ENCODE peak calls at places on chromosomes 12 and 14, in ten cellular contexts. U is psoas muscle, R is MM.1S, B is adrenal gland, H is osteoblast, A is upper lobe of right lung, W is lower leg skin, K is choroid plexus epithelial cell, Y is cardiac muscle cell, F is HFFc6. T is an unnamed sample.

GRCh38 chr12:42482820-42483533 is 106.6 kb downstream of the PRICKLE1 start:
- DNase-seq in U (peak; percentile 81), R (peak; percentile 63), B (peak; percentile 69), H (peak; percentile 97), A (peak; percentile 90), W (peak; percentile 94), K (peak; percentile 71), Y (peak; percentile 92), F (peak; percentile 11), T (peak; percentile 29)

GRCh38 chr12:53103860-53104305 is 597 bp downstream of the SOAT2 start:
- DNase-seq in U (no peak), R (peak; percentile 80), B (no peak), H (peak; percentile 18), A (no peak), W (peak; percentile 76), K (no peak), Y (no peak), F (no peak), T (no peak)

GRCh38 chr12:5439333-5439732 is 7.4 kb downstream of the NTF3 start:
- DNase-seq in U (no peak), R (no peak), B (no peak), H (no peak), A (no peak), W (no peak), K (no peak), Y (no peak), F (no peak), T (no peak)

GRCh38 chr12:30437616-30438015 is 258.1 kb downstream of the IPO8 start:
- DNase-seq in U (no peak), R (no peak), B (no peak), H (no peak), A (no peak), W (no peak), K (no peak), Y (no peak), F (no peak), T (no peak)

GRCh38 chr12:99453831-99454538 is 193.6 kb upstream of the GARIN6 start:
- DNase-seq in U (no peak), R (peak; percentile 42), B (no peak), H (no peak), A (no peak), W (no peak), K (no peak), Y (peak; percentile 2), F (no peak), T (no peak)

GRCh38 chr12:120015313-120015712 is 26.3 kb downstream of the BICDL1 start:
- DNase-seq in U (no peak), R (no peak), B (no peak), H (no peak), A (no peak), W (no peak), K (no peak), Y (no peak), F (no peak), T (no peak)

GRCh38 chr12:47863467-47863866 is 41.3 kb downstream of the VDR start:
- DNase-seq in U (no peak), R (no peak), B (no peak), H (no peak), A (no peak), W (no peak), K (no peak), Y (no peak), F (no peak), T (no peak)

GRCh38 chr12:42017036-42017435 is 127.6 kb downstream of the GXYLT1 start:
- DNase-seq in U (no peak), R (no peak), B (no peak), H (no peak), A (no peak), W (no peak), K (no peak), Y (no peak), F (no peak), T (no peak)

GRCh38 chr12:50676761-50677160 is 87.1 kb upstream of the ATF1 start:
- DNase-seq in U (no peak), R (no peak), B (no peak), H (no peak), A (no peak), W (no peak), K (no peak), Y (no peak), F (peak; percentile 4), T (no peak)

GRCh38 chr14:71753976-71754375 is 178.3 kb upstream of the RGS6 start:
- DNase-seq in U (no peak), R (no peak), B (no peak), H (no peak), A (no peak), W (no peak), K (no peak), Y (no peak), F (no peak), T (no peak)

GRCh38 chr14:31993521-31993941 is 83.6 kb upstream of the ARHGAP5 start:
- DNase-seq in U (no peak), R (no peak), B (no peak), H (no peak), A (no peak), W (no peak), K (no peak), Y (peak; percentile 21), F (no peak), T (no peak)

GRCh38 chr12:6181583-6182278 is 18.5 kb upstream of the CD9 start:
- DNase-seq in U (no peak), R (no peak), B (no peak), H (no peak), A (no peak), W (no peak), K (no peak), Y (no peak), F (no peak), T (no peak)

GRCh38 chr12:67758119-67758873 is 109.8 kb downstream of the DYRK2 start:
- DNase-seq in U (no peak), R (peak; percentile 85), B (no peak), H (no peak), A (no peak), W (no peak), K (no peak), Y (no peak), F (no peak), T (no peak)

GRCh38 chr12:16076553-16076952 is 165.4 kb downstream of the DERA start:
- DNase-seq in U (no peak), R (peak; percentile 58), B (no peak), H (peak; percentile 18), A (no peak), W (no peak), K (peak; percentile 41), Y (peak; percentile 23), F (no peak), T (no peak)

GRCh38 chr12:78208106-78208505 is 377.4 kb downstream of the NAV3 start:
- DNase-seq in U (no peak), R (no peak), B (no peak), H (no peak), A (no peak), W (no peak), K (no peak), Y (no peak), F (no peak), T (no peak)

DNA sequence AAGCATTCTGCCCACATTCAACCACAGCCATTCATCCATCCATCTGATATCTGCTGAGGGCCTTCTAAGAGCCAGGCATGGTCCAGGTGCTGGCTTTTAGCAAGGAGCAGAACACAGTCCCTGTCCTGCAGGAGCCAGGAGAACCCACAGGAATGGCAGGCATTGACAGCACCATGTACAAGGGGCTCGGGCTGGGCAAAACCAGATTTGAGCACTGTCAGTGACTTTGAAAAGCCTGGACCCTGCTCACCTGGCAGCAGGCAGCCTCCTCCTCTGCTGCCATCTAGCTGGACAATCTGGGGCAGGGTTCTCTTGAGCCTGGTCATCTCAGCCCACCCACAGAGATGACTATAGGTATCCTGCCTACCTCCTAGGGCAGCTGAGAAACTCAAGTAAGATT is 136.9 kb downstream of the ZFP36L1 start:
- DNase-seq in U (no peak), R (no peak), B (no peak), H (no peak), A (no peak), W (peak; percentile 80), K (no peak), Y (no peak), F (no peak), T (no peak)
- TF ChIP-seq CTCF in U (no peak), R (no peak), B (no peak), H (peak; percentile 6), A (no peak), W (no peak), K (peak; percentile 26), Y (no peak), F (peak; percentile 30), T (no peak)

GRCh38 chr14:98847520-98848468 is 424.2 kb downstream of the BCL11B start:
- DNase-seq in U (no peak), R (no peak), B (no peak), H (no peak), A (no peak), W (peak; percentile 46), K (no peak), Y (no peak), F (no peak), T (no peak)
- TF ChIP-seq CTCF in U (no peak), R (no peak), B (no peak), H (no peak), A (no peak), W (no peak), K (no peak), Y (no peak), F (no peak), T (no peak)

GRCh38 chr12:3523058-3523457 is 32.1 kb downstream of the PRMT8 start:
- DNase-seq in U (no peak), R (no peak), B (no peak), H (no peak), A (no peak), W (peak; percentile 2), K (peak; percentile 19), Y (no peak), F (no peak), T (no peak)
- TF ChIP-seq CTCF in U (no peak), R (no peak), B (no peak), H (peak; percentile 33), A (no peak), W (no peak), K (peak; percentile 22), Y (no peak), F (peak; percentile 41), T (no peak)

GRCh38 chr12:125089083-125089482 is 23.8 kb downstream of the AACS start:
- DNase-seq in U (no peak), R (no peak), B (no peak), H (no peak), A (no peak), W (no peak), K (peak; percentile 92), Y (no peak), F (no peak), T (no peak)
- TF ChIP-seq CTCF in U (no peak), R (no peak), B (no peak), H (no peak), A (no peak), W (no peak), K (peak; percentile 56), Y (no peak), F (peak; percentile 13), T (no peak)

DNA sequence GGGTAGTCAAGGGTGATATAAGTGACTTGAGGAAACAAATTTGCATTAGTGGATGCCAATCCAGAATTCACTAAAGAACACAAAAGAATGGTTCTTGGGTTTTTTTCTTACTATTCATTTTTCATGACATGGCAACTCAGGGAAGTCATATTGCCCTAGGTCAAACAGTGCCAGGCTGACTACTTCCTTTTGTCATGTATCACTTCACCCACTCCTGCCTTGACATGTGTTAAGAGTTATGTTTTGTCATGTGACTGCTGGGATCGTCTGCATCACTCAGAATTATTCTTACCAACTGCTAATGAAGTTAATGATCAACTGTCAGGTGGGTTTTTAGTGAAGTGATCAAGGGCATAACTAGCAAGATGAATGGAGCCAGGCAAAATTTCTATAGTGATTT is 74.2 kb downstream of the PRORP start:
- DNase-seq in U (no peak), R (no peak), B (no peak), H (no peak), A (no peak), W (no peak), K (no peak), Y (no peak), F (no peak), T (no peak)
- TF ChIP-seq CTCF in U (no peak), R (no peak), B (no peak), H (no peak), A (no peak), W (no peak), K (no peak), Y (no peak), F (no peak), T (no peak)

T was measured in omental fat pad.